ENCODE peak calls at places on chromosomes 2 and 18, in four cellular contexts. K is HEK293T, E is HepG2, S is GM12878. R is an unnamed sample.

GRCh38 chr2:142880275-142880674 is 2.8 kb downstream of the KYNU start:
- DNase-seq in K (no peak), E (peak; percentile 44), S (no peak), R (no peak)

GRCh38 chr18:32661486-32662299 is 111.1 kb downstream of the KLHL14 start:
- DNase-seq in K (no peak), E (no peak), S (no peak), R (no peak)

GRCh38 chr2:132943829-132944228 is 273.8 kb upstream of the LYPD1 start:
- DNase-seq in K (no peak), E (no peak), S (no peak), R (no peak)

GRCh38 chr2:35428548-35428947 is 927.0 kb upstream of the CRIM1 start:
- DNase-seq in K (peak; percentile 50), S (no peak), E (peak; percentile 25), R (peak; percentile 4)

GRCh38 chr2:39568561-39569006 is 97.1 kb upstream of the TMEM178A start:
- DNase-seq in K (no peak), E (peak; percentile 56), S (no peak), R (no peak)

GRCh38 chr2:196750977-196751631 is 48.4 kb downstream of the GTF3C3 start:
- DNase-seq in K (peak; percentile 72), E (peak; percentile 68), S (peak; percentile 30), R (peak; percentile 34)

GRCh38 chr2:68837164-68837860 is 33.9 kb downstream of the BMP10 start:
- DNase-seq in S (peak; percentile 13), E (peak; percentile 55), K (peak; percentile 53), R (peak; percentile 89)

GRCh38 chr18:73987247-73987980 is 160.2 kb downstream of the FBXO15 start:
- DNase-seq in E (no peak), K (no peak), S (no peak), R (no peak)

GRCh38 chr2:113080134-113080533 is 12.4 kb downstream of the IL1F10 start:
- DNase-seq in E (peak; percentile 40), S (no peak), K (peak; percentile 65), R (peak; percentile 63)

GRCh38 chr2:20439193-20439475 is 7.7 kb upstream of the RHOB start:
- DNase-seq in E (peak; percentile 83), K (no peak), S (no peak), R (no peak)

GRCh38 chr2:226362991-226363390 is 436.6 kb downstream of the IRS1 start:
- DNase-seq in K (no peak), S (no peak), E (no peak), R (no peak)

GRCh38 chr18:80127635-80128034 is 18.6 kb downstream of the ADNP2 start:
- DNase-seq in K (no peak), E (no peak), S (no peak), R (no peak)

GRCh38 chr2:42216712-42217111 is 47.6 kb downstream of the EML4 start:
- DNase-seq in K (no peak), S (no peak), E (no peak), R (no peak)

GRCh38 chr2:53969285-53970094 is 1.3 kb downstream of the PSME4 start:
- DNase-seq in K (peak; percentile 20), E (peak; percentile 95), S (no peak), R (peak; percentile 57)

GRCh38 chr2:205464681-205465080 is 217.6 kb upstream of the NRP2 start:
- DNase-seq in S (no peak), K (no peak), E (no peak), R (no peak)

GRCh38 chr2:152740743-152741328 is 22.4 kb downstream of the ARL6IP6 start:
- DNase-seq in K (peak; percentile 30), E (peak; percentile 71), S (no peak), R (peak; percentile 65)

GRCh38 chr2:224281374-224281773 is 120.5 kb downstream of the FAM124B start:
- DNase-seq in S (no peak), E (no peak), K (no peak), R (no peak)

GRCh38 chr2:224278531-224278930 is 123.4 kb downstream of the FAM124B start:
- DNase-seq in E (no peak), S (no peak), K (no peak), R (no peak)

GRCh38 chr2:224287533-224287932 is 114.4 kb downstream of the FAM124B start:
- DNase-seq in E (no peak), K (no peak), S (no peak), R (no peak)

GRCh38 chr2:224286923-224287322 is 115.0 kb downstream of the FAM124B start:
- DNase-seq in E (no peak), S (no peak), K (peak; percentile 25), R (no peak)

GRCh38 chr2:224284134-224284946 is 117.6 kb downstream of the FAM124B start:
- DNase-seq in K (peak; percentile 9), E (peak; percentile 73), S (no peak), R (peak; percentile 11)
- TF ChIP-seq TARDBP in K (no peak), E (peak; percentile 36), S (no peak), R (no peak)

GRCh38 chr2:238489896-238490295 is 63.2 kb downstream of the ASB1 start:
- DNase-seq in E (no peak), S (no peak), K (no peak), R (no peak)
- TF ChIP-seq TARDBP in E (no peak), S (no peak), K (no peak), R (no peak)

GRCh38 chr2:45786030-45786830 is 134.8 kb downstream of the PRKCE start:
- DNase-seq in E (no peak), K (no peak), S (no peak), R (peak; percentile 77)
- TF ChIP-seq TARDBP in E (no peak), K (no peak), S (no peak), R (no peak)

GRCh38 chr2:50126845-50127244 is 905.1 kb downstream of the NRXN1 start:
- DNase-seq in K (no peak), S (no peak), E (no peak), R (no peak)
- TF ChIP-seq TARDBP in K (no peak), S (no peak), E (no peak), R (no peak)

DNA sequence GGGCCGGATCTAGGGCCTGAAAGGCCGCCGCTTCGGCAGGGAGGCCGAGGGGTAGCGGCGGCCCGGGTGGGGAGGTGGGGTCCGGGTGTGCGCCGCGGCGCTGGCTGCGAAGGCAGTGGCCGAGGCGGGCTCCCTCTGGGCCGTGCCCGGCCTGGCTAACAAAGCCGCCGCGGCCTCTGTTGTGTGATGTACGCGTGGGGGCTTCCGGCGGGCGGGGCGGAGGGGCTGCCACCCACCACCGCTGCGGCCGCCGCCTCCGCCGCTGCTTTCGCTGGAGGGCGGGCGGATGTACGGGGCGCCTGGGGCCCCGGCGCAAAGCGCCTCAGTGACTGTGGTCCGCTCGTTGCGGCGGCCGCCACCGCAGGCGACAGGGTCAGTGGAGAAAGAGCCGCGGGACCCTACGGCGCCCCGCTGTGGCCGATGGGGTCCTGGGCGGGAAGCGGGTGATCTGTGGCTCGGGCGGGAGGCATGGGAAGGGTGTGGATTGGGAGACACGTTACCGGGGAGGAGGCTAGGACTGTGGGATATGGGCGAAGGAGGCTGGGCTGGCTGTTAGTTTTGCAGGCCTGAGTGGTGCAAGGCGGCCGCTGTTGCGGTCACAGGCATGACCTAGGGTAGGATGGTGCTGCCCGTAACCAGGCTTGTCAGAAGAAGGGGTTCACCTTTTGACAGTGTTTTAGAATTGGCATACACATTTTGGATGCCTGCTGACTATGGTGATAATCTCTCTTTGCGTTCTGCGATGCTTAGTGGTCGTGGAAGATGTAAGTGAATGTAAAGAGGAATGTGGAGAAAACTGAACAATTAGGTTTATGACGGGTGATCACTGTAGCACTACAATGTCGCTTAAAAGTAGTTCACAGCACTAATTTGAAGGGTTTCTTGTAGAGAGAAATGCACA is 662 bp downstream of the BZW1 start:
- DNase-seq in E (peak; percentile 74), K (peak; percentile 57), S (no peak), R (peak; percentile 81)
- TF ChIP-seq TARDBP in E (peak; percentile 3), K (no peak), S (no peak), R (no peak)

DNA sequence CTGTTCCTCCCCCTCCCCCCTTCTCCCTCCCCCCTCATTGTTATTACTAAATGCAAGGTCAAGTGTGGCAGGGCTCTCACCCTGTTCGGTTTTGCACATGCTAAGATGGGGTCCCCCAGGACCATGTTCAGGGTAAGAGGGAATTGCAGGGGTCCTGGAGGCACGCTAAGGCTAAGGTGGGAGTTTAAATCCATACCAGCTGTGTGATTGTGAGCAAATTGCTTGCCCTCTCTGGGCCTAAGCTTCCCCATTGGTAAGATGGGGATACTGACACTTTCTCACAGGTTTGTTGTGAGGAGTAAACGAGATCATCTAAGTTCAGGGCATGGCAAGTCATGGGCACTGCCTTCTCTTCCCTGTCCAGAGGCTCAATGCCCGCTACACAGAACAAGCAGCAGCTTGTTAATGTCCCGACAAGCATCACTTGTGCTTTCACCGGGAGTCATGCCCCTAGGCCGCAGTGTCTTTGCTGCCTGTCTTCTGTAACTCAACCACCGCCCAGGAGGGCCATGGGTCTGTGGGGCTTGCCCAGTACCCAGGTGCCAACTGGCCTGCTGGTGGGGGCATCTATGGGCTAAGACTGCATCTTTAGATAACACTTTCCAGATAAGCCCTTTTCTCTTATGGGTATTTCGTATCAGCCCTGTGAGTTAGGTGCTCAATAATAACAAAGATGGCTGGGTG is 279.1 kb downstream of the MYCN start:
- DNase-seq in E (no peak), K (no peak), S (no peak), R (no peak)
- TF ChIP-seq TARDBP in E (no peak), K (no peak), S (no peak), R (no peak)

GRCh38 chr2:241381872-241382271 is 25.8 kb downstream of the FARP2 start:
- DNase-seq in K (no peak), E (no peak), S (no peak), R (no peak)
- TF ChIP-seq TARDBP in K (no peak), E (no peak), S (no peak), R (no peak)

R was measured in K562.